ENCODE peak calls at places on chromosome 11, in five cellular contexts. C is AG09309, V is posterior cingulate gyrus, Z is left ventricle myocardium inferior, O is nucleus accumbens. S is an unnamed sample.

GRCh38 chr11:116646191-116646590 is 126.6 kb downstream of the BUD13 start:
- DNase-seq in C (no peak), V (no peak), Z (no peak), O (no peak), S (no peak)

GRCh38 chr11:73382747-73383146 is 6.5 kb downstream of the RELT start:
- DNase-seq in C (no peak), V (no peak), Z (no peak), O (no peak), S (no peak)

GRCh38 chr11:134818531-134818930 is 406.5 kb upstream of the B3GAT1 start:
- DNase-seq in C (no peak), V (no peak), Z (no peak), O (no peak), S (no peak)

GRCh38 chr11:33521384-33521783 is 179.2 kb downstream of the C11orf91 start:
- DNase-seq in C (no peak), V (no peak), Z (no peak), O (no peak), S (no peak)

GRCh38 chr11:65522640-65523322 is 2.1 kb upstream of the SCYL1 start:
- DNase-seq in C (no peak), V (no peak), Z (peak), O (peak), S (no peak)

GRCh38 chr11:80214413-80214812 is 773.6 kb upstream of the TENM4 start:
- DNase-seq in C (no peak), V (no peak), Z (no peak), O (no peak), S (no peak)

GRCh38 chr11:72813740-72814138 is 472 bp upstream of the ATG16L2 start:
- DNase-seq in C (no peak), V (no peak), Z (peak), O (no peak), S (no peak)

GRCh38 chr11:116913000-116913399 is 75.6 kb upstream of the APOA1 start:
- DNase-seq in C (peak), V (no peak), Z (no peak), O (no peak), S (peak)

GRCh38 chr11:133661867-133662266 is 129.6 kb upstream of the OPCML start:
- DNase-seq in C (no peak), V (no peak), Z (no peak), O (peak), S (no peak)

GRCh38 chr11:110453684-110454354 is 24.1 kb downstream of the FDX1 start:
- DNase-seq in C (no peak), V (no peak), Z (no peak), O (no peak), S (peak)

GRCh38 chr11:96122601-96123044 is 198.7 kb upstream of the MTMR2 start:
- DNase-seq in C (no peak), V (no peak), Z (no peak), O (no peak), S (no peak)

GRCh38 chr11:47552086-47552580 is 799 bp downstream of the CELF1 start:
- DNase-seq in C (no peak), V (no peak), Z (peak), O (peak), S (no peak)

GRCh38 chr11:48087422-48087821 is 107.1 kb downstream of the PTPRJ start:
- DNase-seq in C (no peak), V (no peak), Z (no peak), O (no peak), S (no peak)